ENCODE peak calls at places on chromosomes 12 and 14, in six cellular contexts. One of them, this sample, is unnamed. For H3K4me1, the result is how much of the 10 kb centered on the place peaks cover.

GRCh38 chr12:32577328-32577727 is 101.8 kb upstream of the DNM1L start:
- DNase-seq in spleen: no peak
- DNase-seq in right cardiac atrium: no peak
- DNase-seq in ovary: no peak
- DNase-seq in HAP-1: no peak
- DNase-seq in uterus: no peak
- DNase-seq in this sample: no peak

GRCh38 chr14:52351561-52352491 is 37.7 kb downstream of the PTGER2 start:
- DNase-seq in HAP-1: no peak
- DNase-seq in right cardiac atrium: no peak
- DNase-seq in ovary: no peak
- DNase-seq in uterus: peak
- DNase-seq in spleen: no peak
- DNase-seq in this sample: no peak

GRCh38 chr12:127191124-127191523 is 1075.8 kb upstream of the TMEM132C start:
- DNase-seq in HAP-1: no peak
- DNase-seq in spleen: no peak
- DNase-seq in ovary: no peak
- DNase-seq in uterus: no peak
- DNase-seq in right cardiac atrium: no peak
- DNase-seq in this sample: no peak

GRCh38 chr12:128467882-128468281 is 200.9 kb downstream of the TMEM132C start:
- DNase-seq in HAP-1: no peak
- DNase-seq in ovary: no peak
- DNase-seq in uterus: no peak
- DNase-seq in right cardiac atrium: no peak
- DNase-seq in spleen: no peak
- DNase-seq in this sample: no peak

GRCh38 chr12:38544357-38545066 is 227.9 kb downstream of the ALG10B start:
- DNase-seq in uterus: no peak
- DNase-seq in ovary: no peak
- DNase-seq in right cardiac atrium: no peak
- DNase-seq in spleen: no peak
- DNase-seq in HAP-1: peak
- DNase-seq in this sample: no peak

GRCh38 chr14:56461876-56462275 is 117.7 kb upstream of the TMEM260 start:
- DNase-seq in spleen: no peak
- DNase-seq in uterus: no peak
- DNase-seq in right cardiac atrium: no peak
- DNase-seq in ovary: no peak
- DNase-seq in HAP-1: no peak
- DNase-seq in this sample: no peak

GRCh38 chr12:6970096-6970527 is 352 bp downstream of the PHB2 start:
- DNase-seq in ovary: peak
- DNase-seq in spleen: no peak
- DNase-seq in right cardiac atrium: peak
- DNase-seq in uterus: no peak
- DNase-seq in HAP-1: no peak
- DNase-seq in this sample: no peak

GRCh38 chr14:76294876-76295275 is 81.1 kb upstream of the ESRRB start:
- DNase-seq in uterus: no peak
- DNase-seq in right cardiac atrium: no peak
- DNase-seq in ovary: no peak
- DNase-seq in HAP-1: no peak
- DNase-seq in spleen: no peak
- DNase-seq in this sample: no peak

GRCh38 chr14:102212845-102213244 is 73.1 kb downstream of the WDR20 start:
- DNase-seq in ovary: no peak
- DNase-seq in HAP-1: no peak
- DNase-seq in spleen: no peak
- DNase-seq in uterus: no peak
- DNase-seq in right cardiac atrium: peak
- DNase-seq in this sample: no peak

GRCh38 chr14:102210421-102211042 is 70.8 kb downstream of the WDR20 start:
- DNase-seq in right cardiac atrium: peak
- DNase-seq in HAP-1: no peak
- DNase-seq in uterus: no peak
- DNase-seq in spleen: peak
- DNase-seq in ovary: no peak
- DNase-seq in this sample: no peak

GRCh38 chr14:102212356-102212755 is 72.7 kb downstream of the WDR20 start:
- DNase-seq in spleen: peak
- DNase-seq in right cardiac atrium: no peak
- DNase-seq in HAP-1: no peak
- DNase-seq in ovary: no peak
- DNase-seq in uterus: no peak
- DNase-seq in this sample: no peak

GRCh38 chr14:102209224-102209966 is 69.7 kb downstream of the WDR20 start:
- DNase-seq in ovary: no peak
- DNase-seq in spleen: peak
- DNase-seq in uterus: no peak
- DNase-seq in HAP-1: peak
- DNase-seq in right cardiac atrium: no peak
- DNase-seq in this sample: no peak

GRCh38 chr14:102211240-102211639 is 71.5 kb downstream of the WDR20 start:
- DNase-seq in uterus: no peak
- DNase-seq in HAP-1: no peak
- DNase-seq in spleen: peak
- DNase-seq in ovary: no peak
- DNase-seq in right cardiac atrium: no peak
- DNase-seq in this sample: no peak
- H3K4me3 ChIP-seq in uterus: no peak
- H3K4me3 ChIP-seq in HAP-1: no peak
- H3K4me3 ChIP-seq in spleen: no peak
- H3K4me3 ChIP-seq in ovary: no peak
- H3K4me3 ChIP-seq in right cardiac atrium: no peak
- H3K4me3 ChIP-seq in this sample: no peak

DNA sequence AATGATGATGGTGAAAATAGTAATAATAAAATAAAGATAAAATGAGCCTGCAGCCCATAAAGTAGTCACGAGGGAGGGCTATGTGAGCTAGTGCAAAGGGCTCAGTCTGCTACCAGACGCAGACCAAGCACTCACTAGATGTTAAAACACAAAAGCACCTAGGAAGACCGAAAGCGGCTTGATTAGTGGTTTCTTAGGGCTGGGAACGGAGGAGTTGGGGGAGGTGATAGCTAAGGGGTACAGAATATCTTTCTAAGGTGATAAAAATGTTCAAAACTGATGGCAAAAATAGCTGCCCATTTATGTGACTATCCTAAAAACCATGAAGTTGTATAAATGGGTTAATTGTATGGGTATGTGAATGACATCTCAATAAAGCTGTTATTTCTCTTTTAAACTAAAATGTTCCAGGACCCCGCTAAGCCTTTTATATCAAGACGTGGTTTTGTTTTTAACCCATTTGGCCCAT is 39.6 kb downstream of the ACTN1 start:
- DNase-seq in ovary: no peak
- DNase-seq in uterus: no peak
- DNase-seq in HAP-1: no peak
- DNase-seq in right cardiac atrium: no peak
- DNase-seq in spleen: no peak
- DNase-seq in this sample: no peak
- H3K4me1 ChIP-seq in ovary: under half
- H3K4me1 ChIP-seq in uterus: under half
- H3K4me1 ChIP-seq in HAP-1: under half
- H3K4me1 ChIP-seq in right cardiac atrium: half or more
- H3K4me1 ChIP-seq in spleen: under half
- H3K4me1 ChIP-seq in this sample: under half

DNA sequence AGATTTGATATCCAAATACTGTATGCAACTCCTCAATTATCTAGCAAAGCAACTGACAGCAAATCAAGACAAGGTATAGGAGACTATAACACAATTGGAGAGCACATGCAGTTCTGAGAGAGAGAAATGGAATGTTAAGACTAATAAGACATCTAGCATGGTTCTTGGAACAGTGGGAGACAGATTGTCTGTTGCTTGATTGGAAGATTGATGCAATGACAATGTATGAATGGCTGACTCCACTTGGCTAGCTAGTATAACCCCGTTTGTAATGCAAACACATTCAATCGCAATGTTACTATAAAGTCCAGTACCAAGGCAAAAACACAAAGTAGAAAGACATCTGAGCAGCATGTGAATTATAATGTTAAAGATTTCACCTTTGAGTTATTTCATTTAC is 179.3 kb downstream of the RPL10L start:
- DNase-seq in spleen: no peak
- DNase-seq in uterus: no peak
- DNase-seq in ovary: no peak
- DNase-seq in right cardiac atrium: no peak
- DNase-seq in HAP-1: no peak
- DNase-seq in this sample: no peak
- H3K4me3 ChIP-seq in spleen: no peak
- H3K4me3 ChIP-seq in uterus: no peak
- H3K4me3 ChIP-seq in ovary: no peak
- H3K4me3 ChIP-seq in right cardiac atrium: no peak
- H3K4me3 ChIP-seq in HAP-1: no peak
- H3K4me3 ChIP-seq in this sample: no peak

DNA sequence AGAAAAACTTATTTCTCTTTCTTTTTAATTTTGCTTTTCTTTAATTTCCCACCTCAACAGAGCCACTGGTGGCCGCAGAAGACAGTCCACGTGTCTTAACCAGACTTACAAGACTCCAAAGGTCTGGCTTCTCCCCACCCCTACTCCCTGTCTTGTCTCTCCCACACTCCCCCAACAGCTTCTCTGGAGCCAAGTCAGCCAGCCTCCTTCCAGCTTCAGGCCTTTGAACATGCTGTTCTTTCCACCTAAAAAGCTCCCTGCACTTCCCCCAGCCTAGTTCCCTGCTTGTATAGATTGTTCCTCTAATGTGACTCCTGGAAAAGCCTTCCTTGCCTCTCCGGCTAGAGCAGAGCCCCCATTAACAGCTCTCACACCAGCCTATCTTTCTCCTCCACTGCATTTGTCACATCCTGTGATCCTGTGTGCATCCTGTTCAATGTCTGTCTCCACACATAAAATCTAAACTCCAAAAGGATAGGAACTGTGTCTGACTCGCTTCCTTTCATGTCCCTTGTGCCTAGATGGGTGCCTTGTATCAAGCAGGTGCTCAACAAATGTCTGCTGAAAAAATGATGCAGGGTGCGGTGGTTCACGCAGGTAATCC is 7.8 kb upstream of the DYNLL1 start:
- DNase-seq in ovary: peak
- DNase-seq in right cardiac atrium: no peak
- DNase-seq in spleen: no peak
- DNase-seq in HAP-1: no peak
- DNase-seq in uterus: peak
- DNase-seq in this sample: no peak
- H3K4me1 ChIP-seq in ovary: under half
- H3K4me1 ChIP-seq in right cardiac atrium: under half
- H3K4me1 ChIP-seq in spleen: under half
- H3K4me1 ChIP-seq in HAP-1: under half
- H3K4me1 ChIP-seq in uterus: under half
- H3K4me1 ChIP-seq in this sample: under half

GRCh38 chr14:106808907-106809306 is 1282.5 kb downstream of the TMEM121 start:
- DNase-seq in right cardiac atrium: no peak
- DNase-seq in HAP-1: no peak
- DNase-seq in ovary: no peak
- DNase-seq in spleen: no peak
- DNase-seq in uterus: no peak
- DNase-seq in this sample: no peak
- H3K4me3 ChIP-seq in right cardiac atrium: no peak
- H3K4me3 ChIP-seq in HAP-1: no peak
- H3K4me3 ChIP-seq in ovary: no peak
- H3K4me3 ChIP-seq in spleen: no peak
- H3K4me3 ChIP-seq in uterus: no peak
- H3K4me3 ChIP-seq in this sample: no peak

GRCh38 chr14:101505216-101505970 is 55.9 kb upstream of the DIO3 start:
- DNase-seq in uterus: peak
- DNase-seq in right cardiac atrium: peak
- DNase-seq in HAP-1: no peak
- DNase-seq in ovary: peak
- DNase-seq in spleen: peak
- DNase-seq in this sample: peak
- H3K4me1 ChIP-seq in uterus: under half
- H3K4me1 ChIP-seq in right cardiac atrium: under half
- H3K4me1 ChIP-seq in HAP-1: under half
- H3K4me1 ChIP-seq in ovary: under half
- H3K4me1 ChIP-seq in spleen: under half
- H3K4me1 ChIP-seq in this sample: under half

GRCh38 chr12:102479099-102479887 is 1.1 kb downstream of the IGF1 start:
- DNase-seq in right cardiac atrium: no peak
- DNase-seq in HAP-1: no peak
- DNase-seq in ovary: no peak
- DNase-seq in uterus: no peak
- DNase-seq in spleen: no peak
- DNase-seq in this sample: no peak
- H3K4me3 ChIP-seq in right cardiac atrium: peak
- H3K4me3 ChIP-seq in HAP-1: no peak
- H3K4me3 ChIP-seq in ovary: peak
- H3K4me3 ChIP-seq in uterus: peak
- H3K4me3 ChIP-seq in spleen: peak
- H3K4me3 ChIP-seq in this sample: peak

GRCh38 chr12:110547090-110547489 is 36.0 kb downstream of the PPTC7 start:
- DNase-seq in uterus: no peak
- DNase-seq in right cardiac atrium: no peak
- DNase-seq in HAP-1: no peak
- DNase-seq in spleen: no peak
- DNase-seq in ovary: no peak
- DNase-seq in this sample: no peak

GRCh38 chr12:110550981-110551380 is 32.1 kb downstream of the PPTC7 start:
- DNase-seq in uterus: no peak
- DNase-seq in right cardiac atrium: no peak
- DNase-seq in spleen: no peak
- DNase-seq in HAP-1: no peak
- DNase-seq in ovary: no peak
- DNase-seq in this sample: no peak

GRCh38 chr12:110546339-110546738 is 36.8 kb downstream of the PPTC7 start:
- DNase-seq in uterus: no peak
- DNase-seq in HAP-1: no peak
- DNase-seq in ovary: no peak
- DNase-seq in right cardiac atrium: no peak
- DNase-seq in spleen: no peak
- DNase-seq in this sample: no peak

GRCh38 chr12:110548678-110549077 is 34.4 kb downstream of the PPTC7 start:
- DNase-seq in ovary: no peak
- DNase-seq in uterus: no peak
- DNase-seq in HAP-1: no peak
- DNase-seq in right cardiac atrium: no peak
- DNase-seq in spleen: no peak
- DNase-seq in this sample: no peak

DNA sequence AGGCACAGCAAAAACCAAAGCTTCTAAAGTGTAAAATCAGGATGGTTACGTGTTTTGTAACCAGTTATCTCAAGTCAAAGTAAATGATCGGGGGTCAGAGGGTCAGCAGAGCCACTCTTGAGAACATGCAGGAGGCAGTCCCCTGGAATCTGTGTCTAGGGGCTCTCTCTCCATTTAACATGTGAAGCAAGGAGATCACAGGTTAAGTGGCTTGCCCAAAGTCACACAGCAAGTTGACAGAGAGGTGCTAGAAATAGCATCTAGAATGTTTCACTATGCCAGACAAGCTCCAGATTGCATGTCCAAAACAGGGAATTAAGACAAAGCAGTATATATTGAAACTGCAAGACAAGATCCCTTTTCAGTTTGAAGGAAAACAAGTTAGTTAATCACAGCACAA is 33.4 kb downstream of the PPTC7 start:
- DNase-seq in right cardiac atrium: no peak
- DNase-seq in uterus: no peak
- DNase-seq in ovary: no peak
- DNase-seq in spleen: no peak
- DNase-seq in HAP-1: no peak
- DNase-seq in this sample: no peak
- H3K4me1 ChIP-seq in right cardiac atrium: under half
- H3K4me1 ChIP-seq in uterus: under half
- H3K4me1 ChIP-seq in ovary: under half
- H3K4me1 ChIP-seq in spleen: under half
- H3K4me1 ChIP-seq in HAP-1: under half
- H3K4me1 ChIP-seq in this sample: under half